ENCODE peak calls at places on chromosomes 6 and 20, in five cellular contexts. E, A, M, O and Y are unnamed samples. For H3K9me3, the result is how much of the 10 kb centered on the place peaks cover.

GRCh38 chr20:32806356-32806755 is 13.4 kb upstream of the MAPRE1 start:
- DNase-seq in O (no peak), M (no peak), A (no peak), E (no peak), Y (no peak)

GRCh38 chr6:105810105-105810921 is 275.8 kb upstream of the PRDM1 start:
- DNase-seq in M (peak), O (no peak), A (peak), E (peak), Y (no peak)

GRCh38 chr20:54980321-54980960 is 505.0 kb downstream of the DOK5 start:
- DNase-seq in O (no peak), E (no peak), A (no peak), M (no peak), Y (no peak)

GRCh38 chr20:10115021-10115420 is 80.2 kb downstream of the ANKEF1 start:
- DNase-seq in O (no peak), A (no peak), M (no peak), E (peak), Y (no peak)

GRCh38 chr6:4776967-4777925 is 1.0 kb downstream of the CDYL start:
- DNase-seq in E (peak), M (no peak), O (no peak), A (no peak), Y (no peak)

GRCh38 chr6:33908025-33908424 is 104.2 kb upstream of the MLN start:
- DNase-seq in O (no peak), E (no peak), A (no peak), M (no peak), Y (no peak)

GRCh38 chr20:24582373-24583168 is 113.1 kb downstream of the SYNDIG1 start:
- DNase-seq in O (no peak), A (no peak), M (no peak), E (no peak), Y (no peak)

GRCh38 chr6:20808984-20809383 is 274.7 kb downstream of the CDKAL1 start:
- DNase-seq in E (peak), A (no peak), O (no peak), M (no peak), Y (no peak)

GRCh38 chr6:156396791-156397418 is 380.3 kb upstream of the ARID1B start:
- DNase-seq in M (no peak), E (no peak), O (peak), A (no peak), Y (no peak)

GRCh38 chr20:50670126-50670862 is 21.0 kb downstream of the RIPOR3 start:
- DNase-seq in M (peak), O (no peak), A (peak), E (no peak), Y (no peak)

GRCh38 chr6:137791281-137792159 is 75.5 kb upstream of the TNFAIP3 start:
- DNase-seq in M (no peak), O (no peak), E (no peak), A (no peak), Y (no peak)

GRCh38 chr6:43436577-43437282 is 9.4 kb downstream of the ABCC10 start:
- DNase-seq in M (peak), O (no peak), A (peak), E (peak), Y (no peak)

GRCh38 chr20:50338479-50339195 is 148.0 kb downstream of the CEBPB start:
- DNase-seq in E (peak), O (peak), M (no peak), A (peak), Y (no peak)

GRCh38 chr6:139068846-139069245 is 40.3 kb downstream of the ABRACL start:
- DNase-seq in A (no peak), O (no peak), M (no peak), E (no peak), Y (no peak)

GRCh38 chr6:105397987-105398386 is 4.9 kb downstream of the PREP start:
- DNase-seq in E (no peak), M (no peak), O (no peak), A (no peak), Y (no peak)

GRCh38 chr6:25172819-25173218 is 106.4 kb upstream of the CARMIL1 start:
- DNase-seq in M (no peak), E (peak), O (no peak), A (peak), Y (no peak)

GRCh38 chr20:46240881-46241280 is 67.4 kb downstream of the CDH22 start:
- DNase-seq in O (no peak), A (no peak), E (no peak), M (no peak), Y (no peak)

GRCh38 chr6:46468611-46469010 is 22.6 kb downstream of the RCAN2 start:
- DNase-seq in M (no peak), E (peak), A (no peak), O (no peak), Y (no peak)

GRCh38 chr6:93886416-93886815 is 467.1 kb upstream of the EPHA7 start:
- DNase-seq in A (no peak), M (no peak), E (no peak), O (no peak), Y (no peak)

GRCh38 chr6:60668428-60668827 is 1617.6 kb downstream of the KHDRBS2 start:
- DNase-seq in M (no peak), O (no peak), A (no peak), E (no peak), Y (no peak)

GRCh38 chr6:60671369-60671768 is 1614.7 kb downstream of the KHDRBS2 start:
- DNase-seq in M (no peak), O (no peak), A (no peak), E (no peak), Y (no peak)

DNA sequence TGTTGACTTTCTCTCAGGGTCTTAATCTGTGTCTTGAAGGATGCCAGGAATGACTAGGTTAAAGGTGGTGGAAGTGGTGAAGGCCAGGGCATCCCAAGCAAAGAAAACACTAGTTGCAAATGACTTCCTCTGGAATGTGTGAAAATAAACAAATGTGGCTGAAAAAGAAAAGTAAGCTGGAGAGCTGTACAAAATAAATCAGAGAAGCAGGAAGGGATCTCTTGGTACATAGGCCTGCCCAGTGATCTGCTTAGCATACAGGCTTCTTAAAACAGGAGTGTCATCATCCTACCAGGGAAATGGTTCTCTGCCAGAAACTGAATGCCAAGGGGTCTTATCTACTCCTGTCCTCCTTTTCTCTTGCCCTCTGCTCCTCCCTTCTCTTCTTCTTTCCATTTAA is 1616.0 kb downstream of the KHDRBS2 start:
- DNase-seq in E (no peak), M (no peak), A (no peak), O (no peak), Y (no peak)
- H3K9me3 ChIP-seq in E (under half), M (under half), A (under half), O (under half), Y (under half)

DNA sequence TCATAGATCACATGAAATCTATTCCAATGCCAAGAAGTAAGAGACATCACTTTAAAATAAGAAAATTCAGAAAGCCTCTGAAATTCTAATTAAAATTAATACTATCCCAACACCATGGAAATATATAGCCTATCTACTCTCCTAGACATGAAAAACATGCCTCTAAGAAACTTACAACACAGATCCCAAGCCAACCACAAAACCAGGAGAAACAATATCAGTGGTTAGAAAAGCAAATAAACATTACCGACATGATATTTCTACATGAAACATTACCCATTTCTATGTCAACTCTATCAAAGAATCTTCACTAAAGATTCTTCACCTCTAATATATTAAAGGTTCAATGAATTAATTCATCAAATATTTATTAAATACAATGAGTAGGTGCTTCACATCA is 4.8 kb downstream of the EPB41L2 start:
- DNase-seq in O (no peak), M (no peak), E (no peak), A (no peak), Y (no peak)
- H3K9me3 ChIP-seq in O (under half), M (under half), E (under half), A (under half), Y (under half)

GRCh38 chr6:168091381-168092264 is 12.6 kb upstream of the FRMD1 start:
- DNase-seq in O (no peak), E (no peak), A (no peak), M (no peak), Y (no peak)

GRCh38 chr6:168092541-168092940 is 13.5 kb upstream of the FRMD1 start:
- DNase-seq in E (no peak), M (no peak), A (no peak), O (no peak), Y (no peak)

GRCh38 chr6:168095171-168095691 is 16.2 kb upstream of the FRMD1 start:
- DNase-seq in M (no peak), E (no peak), O (no peak), A (peak), Y (no peak)

GRCh38 chr6:168093071-168093505 is 14.1 kb upstream of the FRMD1 start:
- DNase-seq in A (no peak), M (no peak), E (no peak), O (no peak), Y (no peak)

GRCh38 chr6:168093634-168094033 is 14.6 kb upstream of the FRMD1 start:
- DNase-seq in M (no peak), E (no peak), O (no peak), A (no peak), Y (no peak)
- H3K9me3 ChIP-seq in M (under half), E (under half), O (under half), A (under half), Y (under half)

DNA sequence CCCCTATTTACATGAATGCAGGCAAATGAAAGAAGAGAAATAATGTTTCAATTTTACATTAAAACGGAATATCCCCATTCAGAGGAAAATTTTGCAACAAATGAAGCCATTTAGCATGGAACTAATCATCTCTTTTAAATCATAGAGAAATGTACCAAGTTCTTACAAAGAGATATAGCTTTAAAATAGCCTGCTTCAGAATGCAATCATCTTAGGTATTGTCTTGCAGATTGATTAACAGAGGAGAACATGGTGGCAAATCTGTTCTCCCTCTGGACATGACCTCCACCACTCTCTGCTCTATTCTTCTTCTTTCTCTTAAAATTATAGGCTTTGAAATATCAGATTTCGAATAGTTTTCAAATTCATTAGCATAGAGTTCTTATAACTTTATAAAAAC is 155.7 kb upstream of the DTNBP1 start:
- DNase-seq in A (no peak), O (no peak), E (no peak), M (no peak), Y (no peak)
- H3K9me3 ChIP-seq in A (under half), O (under half), E (under half), M (under half), Y (under half)

GRCh38 chr6:109021870-109022269 is 72.8 kb downstream of the SESN1 start:
- DNase-seq in M (no peak), A (no peak), E (no peak), O (no peak), Y (no peak)

GRCh38 chr6:109025639-109026038 is 69.0 kb downstream of the SESN1 start:
- DNase-seq in O (no peak), M (no peak), E (no peak), A (no peak), Y (no peak)

GRCh38 chr6:109023348-109023925 is 71.2 kb downstream of the SESN1 start:
- DNase-seq in E (no peak), A (no peak), M (no peak), O (no peak), Y (no peak)

GRCh38 chr6:109024368-109024767 is 70.3 kb downstream of the SESN1 start:
- DNase-seq in A (no peak), E (peak), O (no peak), M (no peak), Y (no peak)

DNA sequence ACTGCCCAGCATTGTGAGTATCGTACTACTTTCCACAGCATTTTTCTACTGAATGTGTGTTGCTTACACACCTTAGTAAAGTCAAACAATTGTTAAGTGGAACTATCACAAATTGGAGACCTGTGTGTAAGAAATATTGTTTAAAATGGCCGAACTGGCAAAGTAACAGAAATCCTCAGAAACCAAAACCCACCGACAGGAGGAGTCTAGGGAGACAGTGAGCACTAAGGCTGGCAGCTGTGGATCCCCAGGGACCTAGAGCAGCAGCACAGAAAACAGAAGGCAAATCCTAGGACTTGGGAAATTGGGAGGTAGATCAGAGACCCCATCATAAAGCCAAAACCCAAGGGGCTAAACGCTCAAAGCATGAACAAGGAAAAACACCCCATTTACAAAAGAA is 69.9 kb downstream of the SESN1 start:
- DNase-seq in A (no peak), M (no peak), O (peak), E (no peak), Y (no peak)
- H3K9me3 ChIP-seq in A (under half), M (under half), O (under half), E (under half), Y (under half)

GRCh38 chr6:168555618-168556273 is 114.8 kb downstream of the SMOC2 start:
- DNase-seq in E (no peak), A (no peak), M (no peak), O (no peak), Y (no peak)
- H3K9me3 ChIP-seq in E (under half), A (under half), M (under half), O (under half), Y (under half)

GRCh38 chr20:58117944-58118343 is 110.5 kb downstream of the ANKRD60 start:
- DNase-seq in M (no peak), O (no peak), E (peak), A (no peak), Y (no peak)
- H3K9me3 ChIP-seq in M (under half), O (under half), E (under half), A (under half), Y (under half)

GRCh38 chr6:86683132-86683908 is 254.0 kb upstream of the HTR1E start:
- DNase-seq in O (no peak), M (no peak), E (no peak), A (no peak), Y (no peak)
- H3K9me3 ChIP-seq in O (under half), M (under half), E (under half), A (under half), Y (under half)

GRCh38 chr6:2285510-2285909 is 40.1 kb upstream of the GMDS start:
- DNase-seq in M (no peak), O (no peak), A (no peak), E (no peak), Y (no peak)
- H3K9me3 ChIP-seq in M (under half), O (under half), A (under half), E (under half), Y (under half)

GRCh38 chr6:168724033-168724432 is 283.0 kb downstream of the SMOC2 start:
- DNase-seq in M (no peak), A (no peak), O (no peak), E (no peak), Y (no peak)

GRCh38 chr6:168719901-168720300 is 278.9 kb downstream of the SMOC2 start:
- DNase-seq in A (no peak), E (no peak), M (no peak), O (no peak), Y (no peak)

GRCh38 chr6:168725821-168726220 is 284.8 kb downstream of the SMOC2 start:
- DNase-seq in A (no peak), O (no peak), E (no peak), M (no peak), Y (no peak)

GRCh38 chr6:168721571-168721970 is 280.6 kb downstream of the SMOC2 start:
- DNase-seq in E (no peak), O (no peak), M (no peak), A (no peak), Y (no peak)

GRCh38 chr6:168722397-168722796 is 281.4 kb downstream of the SMOC2 start:
- DNase-seq in E (no peak), O (no peak), M (no peak), A (no peak), Y (no peak)
- H3K9me3 ChIP-seq in E (under half), O (under half), M (under half), A (under half), Y (under half)